ENCODE peak calls at places on chromosomes 6 and 20, in eight cellular contexts. K is T-cell; E is progenitor cell of endocrine pancreas; L is mesendoderm; Q is omental fat pad; T is stimulated activated CD4-positive, alpha-beta T cell treated with anti-CD3 and anti-CD28 coated beads, TNF-alpha, amount 100 ng/mL, for 48 hours; V is NCI-H524 treated with DMSO at 0.1 percent for 48 hours; C is glutamatergic neuron. I is an unnamed sample.

GRCh38 chr6:157177731-157178336 is 145.5 kb downstream of the TMEM242 start:
- DNase-seq in K (no peak), E (no peak), L (no peak), Q (no peak), T (no peak), V (no peak), C (no peak), I (no peak)

GRCh38 chr6:32944265-32944664 is 3.4 kb upstream of the HLA-DMB start:
- DNase-seq in K (peak; percentile 39), E (no peak), L (no peak), Q (no peak), T (no peak), V (no peak), C (no peak), I (no peak)

GRCh38 chr20:1700990-1701389 is 43.4 kb upstream of the SIRPG start:
- DNase-seq in K (no peak), E (no peak), L (no peak), Q (no peak), T (no peak), V (no peak), C (no peak), I (no peak)

GRCh38 chr20:32507998-32508774 is 76.9 kb downstream of the NOL4L start:
- DNase-seq in K (no peak), E (no peak), L (no peak), Q (no peak), T (no peak), V (no peak), C (peak; percentile 15), I (no peak)

GRCh38 chr20:25191051-25191450 is 4.5 kb upstream of the ENTPD6 start:
- DNase-seq in K (no peak), E (no peak), L (peak; percentile 32), Q (no peak), T (no peak), V (no peak), C (no peak), I (no peak)

GRCh38 chr6:27205375-27206278 is 41.9 kb upstream of the PRSS16 start:
- DNase-seq in K (peak; percentile 14), E (no peak), L (peak; percentile 93), Q (no peak), T (no peak), V (no peak), C (no peak), I (peak; percentile 18)

GRCh38 chr6:11201772-11202512 is 30.5 kb downstream of the NEDD9 start:
- DNase-seq in K (no peak), E (no peak), L (no peak), Q (no peak), T (no peak), V (no peak), C (no peak), I (no peak)

GRCh38 chr20:64001607-64002011 is 20.7 kb downstream of the PRPF6 start:
- DNase-seq in K (no peak), E (no peak), L (no peak), Q (no peak), T (no peak), V (no peak), C (no peak), I (no peak)

GRCh38 chr6:54913211-54913610 is 66.6 kb downstream of the FAM83B start:
- DNase-seq in K (no peak), E (no peak), L (no peak), Q (no peak), T (no peak), V (no peak), C (no peak), I (no peak)

GRCh38 chr20:19283503-19283902 is 71.1 kb downstream of the SLC24A3 start:
- DNase-seq in K (no peak), E (no peak), L (no peak), Q (no peak), T (no peak), V (no peak), C (no peak), I (no peak)

GRCh38 chr20:998431-998830 is 3.7 kb downstream of the RSPO4 start:
- DNase-seq in K (no peak), E (no peak), L (no peak), Q (no peak), T (no peak), V (no peak), C (no peak), I (no peak)

GRCh38 chr6:33975631-33976424 is 170.1 kb downstream of the GRM4 start:
- DNase-seq in K (no peak), E (no peak), L (peak; percentile 70), Q (no peak), T (no peak), V (no peak), C (no peak), I (peak; percentile 49)

GRCh38 chr6:132400641-132401119 is 595 bp downstream of the MOXD1 start:
- DNase-seq in K (no peak), E (no peak), L (peak; percentile 32), Q (no peak), T (no peak), V (no peak), C (no peak), I (peak; percentile 30)

GRCh38 chr20:49310695-49311094 is 32.8 kb upstream of the ZNFX1 start:
- DNase-seq in K (no peak), E (no peak), L (no peak), Q (no peak), T (no peak), V (no peak), C (no peak), I (no peak)

GRCh38 chr6:138577151-138577915 is 78.0 kb upstream of the NHSL1 start:
- DNase-seq in K (no peak), E (no peak), L (no peak), Q (no peak), T (no peak), V (peak; percentile 93), C (peak; percentile 35), I (peak; percentile 24)

GRCh38 chr20:19129976-19130612 is 82.3 kb upstream of the SLC24A3 start:
- DNase-seq in K (no peak), E (no peak), L (no peak), Q (no peak), T (no peak), V (peak; percentile 28), C (no peak), I (no peak)

GRCh38 chr6:30311101-30311500 is 15.6 kb upstream of the TRIM39 start:
- DNase-seq in K (no peak), E (no peak), L (peak; percentile 18), Q (no peak), T (no peak), V (no peak), C (no peak), I (peak; percentile 24)

GRCh38 chr20:63315240-63315981 is 22.4 kb downstream of the COL20A1 start:
- DNase-seq in K (no peak), E (no peak), L (no peak), Q (no peak), T (no peak), V (peak; percentile 10), C (peak; percentile 33), I (no peak)

GRCh38 chr6:138673317-138674014 is 100.1 kb upstream of the CCDC28A start:
- DNase-seq in K (no peak), E (no peak), L (no peak), Q (no peak), T (no peak), V (no peak), C (no peak), I (no peak)

GRCh38 chr20:61576372-61576771 is 324.3 kb downstream of the CDH4 start:
- DNase-seq in K (no peak), E (no peak), L (peak; percentile 16), Q (no peak), T (no peak), V (no peak), C (no peak), I (no peak)

GRCh38 chr6:13311155-13311554 is 17.2 kb downstream of the TBC1D7 start:
- DNase-seq in K (no peak), E (no peak), L (no peak), Q (no peak), T (no peak), V (no peak), C (no peak), I (no peak)

GRCh38 chr6:42781811-42782688 is at the start of gene BICRAL:
- DNase-seq in K (peak; percentile 75), E (peak; percentile 46), L (peak; percentile 85), Q (no peak), T (peak; percentile 47), V (peak; percentile 30), C (peak; percentile 78), I (peak; percentile 84)

GRCh38 chr6:23735151-23735550 is 390.9 kb upstream of the NRSN1 start:
- DNase-seq in K (no peak), E (no peak), L (no peak), Q (no peak), T (no peak), V (no peak), C (no peak), I (no peak)

GRCh38 chr20:53738039-53738944 is 144.7 kb upstream of the ZNF217 start:
- DNase-seq in K (no peak), E (peak; percentile 31), L (peak; percentile 93), Q (no peak), T (no peak), V (peak; percentile 69), C (peak; percentile 68), I (peak; percentile 73)

GRCh38 chr6:81331526-81331925 is 421.0 kb downstream of the TENT5A start:
- DNase-seq in K (no peak), E (no peak), L (no peak), Q (no peak), T (no peak), V (no peak), C (no peak), I (no peak)

GRCh38 chr6:56764081-56764566 is 121.4 kb upstream of the DST start:
- DNase-seq in K (no peak), E (no peak), L (peak; percentile 82), Q (no peak), T (no peak), V (no peak), C (no peak), I (no peak)

GRCh38 chr6:115675443-115675842 is 385.2 kb downstream of the FRK start:
- DNase-seq in K (no peak), E (no peak), L (no peak), Q (no peak), T (no peak), V (no peak), C (no peak), I (no peak)

GRCh38 chr6:149037026-149037734 is 280.3 kb upstream of the TAB2 start:
- DNase-seq in K (no peak), E (no peak), L (no peak), Q (no peak), T (no peak), V (peak; percentile 7), C (peak; percentile 54), I (peak; percentile 48)

I was measured in nephron progenitor cell.